ENCODE peak calls at places on chromosomes 6 and 20, in seven cellular contexts. One of them, this sample, is unnamed.
A peak's percentile ranks its signal among the peaks of the same experiment; 100 is the strongest.

GRCh38 chr20:13995841-13996240 is 525 bp downstream of the MACROD2 start:
- DNase-seq in lung: peak; percentile 34
- DNase-seq in K562: no peak
- DNase-seq in psoas muscle: peak; percentile 64
- DNase-seq in A549: peak; percentile 47
- DNase-seq in pancreas: peak; percentile 89
- DNase-seq in fibroblast of mammary gland: no peak
- DNase-seq in this sample: no peak

GRCh38 chr20:62381202-62381797 is 5.6 kb upstream of the RPS21 start:
- DNase-seq in lung: no peak
- DNase-seq in K562: no peak
- DNase-seq in psoas muscle: no peak
- DNase-seq in A549: no peak
- DNase-seq in pancreas: no peak
- DNase-seq in fibroblast of mammary gland: no peak
- DNase-seq in this sample: no peak

GRCh38 chr20:48614593-48615274 is 213.1 kb downstream of the PREX1 start:
- DNase-seq in lung: no peak
- DNase-seq in K562: no peak
- DNase-seq in psoas muscle: peak; percentile 6
- DNase-seq in A549: no peak
- DNase-seq in pancreas: no peak
- DNase-seq in fibroblast of mammary gland: no peak
- DNase-seq in this sample: no peak

GRCh38 chr6:42047790-42048405 is 2.4 kb upstream of the TAF8 start:
- DNase-seq in lung: no peak
- DNase-seq in K562: no peak
- DNase-seq in psoas muscle: no peak
- DNase-seq in A549: no peak
- DNase-seq in pancreas: no peak
- DNase-seq in fibroblast of mammary gland: no peak
- DNase-seq in this sample: no peak

GRCh38 chr6:49923826-49924225 is 40.1 kb downstream of the DEFB114 start:
- DNase-seq in lung: no peak
- DNase-seq in K562: no peak
- DNase-seq in psoas muscle: no peak
- DNase-seq in A549: no peak
- DNase-seq in pancreas: no peak
- DNase-seq in fibroblast of mammary gland: no peak
- DNase-seq in this sample: peak; percentile 52

GRCh38 chr6:12385316-12385715 is 95.2 kb downstream of the EDN1 start:
- DNase-seq in lung: no peak
- DNase-seq in K562: no peak
- DNase-seq in psoas muscle: no peak
- DNase-seq in A549: no peak
- DNase-seq in pancreas: no peak
- DNase-seq in fibroblast of mammary gland: no peak
- DNase-seq in this sample: no peak

GRCh38 chr20:63628246-63628975 is 1.5 kb upstream of the GMEB2 start:
- DNase-seq in lung: peak; percentile 69
- DNase-seq in K562: peak; percentile 47
- DNase-seq in psoas muscle: peak; percentile 66
- DNase-seq in A549: peak; percentile 89
- DNase-seq in pancreas: peak; percentile 86
- DNase-seq in fibroblast of mammary gland: peak; percentile 83
- DNase-seq in this sample: no peak

GRCh38 chr6:74096329-74096728 is 400.3 kb downstream of the CD109 start:
- DNase-seq in lung: no peak
- DNase-seq in K562: no peak
- DNase-seq in psoas muscle: no peak
- DNase-seq in A549: no peak
- DNase-seq in pancreas: no peak
- DNase-seq in fibroblast of mammary gland: no peak
- DNase-seq in this sample: no peak

GRCh38 chr6:71043902-71044301 is 87.0 kb upstream of the B3GAT2 start:
- DNase-seq in lung: no peak
- DNase-seq in K562: no peak
- DNase-seq in psoas muscle: no peak
- DNase-seq in A549: no peak
- DNase-seq in pancreas: no peak
- DNase-seq in fibroblast of mammary gland: peak; percentile 17
- DNase-seq in this sample: no peak

GRCh38 chr6:26251354-26252081 is 113.5 kb upstream of the BTN3A2 start:
- DNase-seq in lung: no peak
- DNase-seq in K562: no peak
- DNase-seq in psoas muscle: peak; percentile 57
- DNase-seq in A549: no peak
- DNase-seq in pancreas: peak; percentile 41
- DNase-seq in fibroblast of mammary gland: peak; percentile 41
- DNase-seq in this sample: no peak

GRCh38 chr20:47392015-47392720 is 35.7 kb upstream of the ZMYND8 start:
- DNase-seq in lung: peak; percentile 44
- DNase-seq in K562: peak; percentile 71
- DNase-seq in psoas muscle: no peak
- DNase-seq in A549: peak; percentile 83
- DNase-seq in pancreas: no peak
- DNase-seq in fibroblast of mammary gland: peak; percentile 98
- DNase-seq in this sample: no peak

GRCh38 chr20:33781945-33782344 is 29.2 kb upstream of the CHMP4B start:
- DNase-seq in lung: no peak
- DNase-seq in K562: no peak
- DNase-seq in psoas muscle: no peak
- DNase-seq in A549: no peak
- DNase-seq in pancreas: no peak
- DNase-seq in fibroblast of mammary gland: no peak
- DNase-seq in this sample: no peak

GRCh38 chr20:7741866-7742265 is 198.4 kb downstream of the HAO1 start:
- DNase-seq in lung: no peak
- DNase-seq in K562: no peak
- DNase-seq in psoas muscle: no peak
- DNase-seq in A549: no peak
- DNase-seq in pancreas: no peak
- DNase-seq in fibroblast of mammary gland: peak; percentile 48
- DNase-seq in this sample: no peak

GRCh38 chr20:35181731-35182130 is 9.9 kb downstream of the PROCR start:
- DNase-seq in lung: no peak
- DNase-seq in K562: no peak
- DNase-seq in psoas muscle: no peak
- DNase-seq in A549: no peak
- DNase-seq in pancreas: no peak
- DNase-seq in fibroblast of mammary gland: no peak
- DNase-seq in this sample: no peak

GRCh38 chr6:107458687-107459282 is 579 bp downstream of the PDSS2 start:
- DNase-seq in lung: no peak
- DNase-seq in K562: peak; percentile 31
- DNase-seq in psoas muscle: no peak
- DNase-seq in A549: peak; percentile 29
- DNase-seq in pancreas: peak; percentile 71
- DNase-seq in fibroblast of mammary gland: peak; percentile 26
- DNase-seq in this sample: no peak

GRCh38 chr20:676315-676937 is 824 bp upstream of the SCRT2 start:
- DNase-seq in lung: no peak
- DNase-seq in K562: peak; percentile 16
- DNase-seq in psoas muscle: no peak
- DNase-seq in A549: no peak
- DNase-seq in pancreas: peak; percentile 70
- DNase-seq in fibroblast of mammary gland: no peak
- DNase-seq in this sample: no peak

GRCh38 chr6:161919711-161920110 is 645.9 kb upstream of the AGPAT4 start:
- DNase-seq in lung: no peak
- DNase-seq in K562: no peak
- DNase-seq in psoas muscle: no peak
- DNase-seq in A549: no peak
- DNase-seq in pancreas: no peak
- DNase-seq in fibroblast of mammary gland: peak; percentile 29
- DNase-seq in this sample: no peak

GRCh38 chr6:163415620-163416379 is 1.3 kb downstream of the QKI start:
- DNase-seq in lung: peak; percentile 51
- DNase-seq in K562: peak; percentile 55
- DNase-seq in psoas muscle: peak; percentile 78
- DNase-seq in A549: peak; percentile 46
- DNase-seq in pancreas: peak; percentile 69
- DNase-seq in fibroblast of mammary gland: peak; percentile 56
- DNase-seq in this sample: no peak

GRCh38 chr20:34390769-34391447 is 27.8 kb downstream of the ITCH start:
- DNase-seq in lung: peak; percentile 59
- DNase-seq in K562: no peak
- DNase-seq in psoas muscle: peak; percentile 82
- DNase-seq in A549: peak; percentile 36
- DNase-seq in pancreas: no peak
- DNase-seq in fibroblast of mammary gland: peak; percentile 92
- DNase-seq in this sample: no peak

GRCh38 chr6:26240981-26241770 is 123.8 kb upstream of the BTN3A2 start:
- DNase-seq in lung: no peak
- DNase-seq in K562: no peak
- DNase-seq in psoas muscle: no peak
- DNase-seq in A549: no peak
- DNase-seq in pancreas: no peak
- DNase-seq in fibroblast of mammary gland: peak; percentile 69
- DNase-seq in this sample: no peak

GRCh38 chr6:524803-525202 is 132.1 kb downstream of the HUS1B start:
- DNase-seq in lung: no peak
- DNase-seq in K562: no peak
- DNase-seq in psoas muscle: no peak
- DNase-seq in A549: no peak
- DNase-seq in pancreas: no peak
- DNase-seq in fibroblast of mammary gland: no peak
- DNase-seq in this sample: no peak

GRCh38 chr6:53294095-53294494 is 54.7 kb downstream of the ELOVL5 start:
- DNase-seq in lung: no peak
- DNase-seq in K562: no peak
- DNase-seq in psoas muscle: no peak
- DNase-seq in A549: no peak
- DNase-seq in pancreas: no peak
- DNase-seq in fibroblast of mammary gland: no peak
- DNase-seq in this sample: no peak

GRCh38 chr6:35960192-35960591 is 39.3 kb upstream of the SRPK1 start:
- DNase-seq in lung: no peak
- DNase-seq in K562: no peak
- DNase-seq in psoas muscle: no peak
- DNase-seq in A549: no peak
- DNase-seq in pancreas: no peak
- DNase-seq in fibroblast of mammary gland: peak; percentile 26
- DNase-seq in this sample: no peak

GRCh38 chr20:688809-689208 is 13.2 kb upstream of the SCRT2 start:
- DNase-seq in lung: no peak
- DNase-seq in K562: peak; percentile 26
- DNase-seq in psoas muscle: no peak
- DNase-seq in A549: no peak
- DNase-seq in pancreas: no peak
- DNase-seq in fibroblast of mammary gland: peak; percentile 15
- DNase-seq in this sample: no peak

GRCh38 chr6:13331516-13332348 is 3.4 kb upstream of the TBC1D7 start:
- DNase-seq in lung: no peak
- DNase-seq in K562: peak; percentile 42
- DNase-seq in psoas muscle: no peak
- DNase-seq in A549: no peak
- DNase-seq in pancreas: no peak
- DNase-seq in fibroblast of mammary gland: peak; percentile 44
- DNase-seq in this sample: no peak

GRCh38 chr6:157492249-157492648 is 111.3 kb downstream of the ZDHHC14 start:
- DNase-seq in lung: no peak
- DNase-seq in K562: no peak
- DNase-seq in psoas muscle: no peak
- DNase-seq in A549: no peak
- DNase-seq in pancreas: no peak
- DNase-seq in fibroblast of mammary gland: no peak
- DNase-seq in this sample: no peak

GRCh38 chr6:166907373-166907841 is 48.9 kb downstream of the RNASET2 start:
- DNase-seq in lung: no peak
- DNase-seq in K562: no peak
- DNase-seq in psoas muscle: no peak
- DNase-seq in A549: no peak
- DNase-seq in pancreas: no peak
- DNase-seq in fibroblast of mammary gland: no peak
- DNase-seq in this sample: no peak

GRCh38 chr6:90221403-90221802 is 75.2 kb downstream of the BACH2 start:
- DNase-seq in lung: no peak
- DNase-seq in K562: no peak
- DNase-seq in psoas muscle: no peak
- DNase-seq in A549: no peak
- DNase-seq in pancreas: no peak
- DNase-seq in fibroblast of mammary gland: no peak
- DNase-seq in this sample: no peak

GRCh38 chr6:151067684-151068596 is 171.8 kb upstream of the AKAP12 start:
- DNase-seq in lung: peak; percentile 41
- DNase-seq in K562: no peak
- DNase-seq in psoas muscle: no peak
- DNase-seq in A549: peak; percentile 74
- DNase-seq in pancreas: no peak
- DNase-seq in fibroblast of mammary gland: peak; percentile 99
- DNase-seq in this sample: no peak

GRCh38 chr6:163031931-163032330 is 304.2 kb downstream of the PACRG start:
- DNase-seq in lung: no peak
- DNase-seq in K562: no peak
- DNase-seq in psoas muscle: no peak
- DNase-seq in A549: no peak
- DNase-seq in pancreas: no peak
- DNase-seq in fibroblast of mammary gland: no peak
- DNase-seq in this sample: no peak

GRCh38 chr20:50376888-50377459 is 133.2 kb upstream of the PTPN1 start:
- DNase-seq in lung: no peak
- DNase-seq in K562: no peak
- DNase-seq in psoas muscle: peak; percentile 66
- DNase-seq in A549: no peak
- DNase-seq in pancreas: no peak
- DNase-seq in fibroblast of mammary gland: no peak
- DNase-seq in this sample: no peak
- H3K4me3 ChIP-seq in lung: no peak overlapping the region
- H3K4me3 ChIP-seq in K562: no peak overlapping the region
- H3K4me3 ChIP-seq in psoas muscle: no peak overlapping the region
- H3K4me3 ChIP-seq in A549: no peak overlapping the region
- H3K4me3 ChIP-seq in pancreas: no peak overlapping the region
- H3K4me3 ChIP-seq in fibroblast of mammary gland: no peak overlapping the region
- H3K4me3 ChIP-seq in this sample: no peak overlapping the region

GRCh38 chr20:32285082-32285620 is 7.7 kb downstream of the KIF3B start:
- DNase-seq in lung: no peak
- DNase-seq in K562: no peak
- DNase-seq in psoas muscle: no peak
- DNase-seq in A549: no peak
- DNase-seq in pancreas: no peak
- DNase-seq in fibroblast of mammary gland: no peak
- DNase-seq in this sample: no peak
- H3K4me3 ChIP-seq in lung: no peak overlapping the region
- H3K4me3 ChIP-seq in K562: no peak overlapping the region
- H3K4me3 ChIP-seq in psoas muscle: no peak overlapping the region
- H3K4me3 ChIP-seq in A549: no peak overlapping the region
- H3K4me3 ChIP-seq in pancreas: no peak overlapping the region
- H3K4me3 ChIP-seq in fibroblast of mammary gland: no peak overlapping the region
- H3K4me3 ChIP-seq in this sample: no peak overlapping the region

GRCh38 chr6:137045221-137045789 is 540 bp upstream of the IL20RA start:
- DNase-seq in lung: no peak
- DNase-seq in K562: no peak
- DNase-seq in psoas muscle: no peak
- DNase-seq in A549: no peak
- DNase-seq in pancreas: no peak
- DNase-seq in fibroblast of mammary gland: no peak
- DNase-seq in this sample: no peak
- H3K4me3 ChIP-seq in lung: no peak overlapping the region
- H3K4me3 ChIP-seq in K562: no peak overlapping the region
- H3K4me3 ChIP-seq in psoas muscle: peak overlapping the region; percentile 80
- H3K4me3 ChIP-seq in A549: no peak overlapping the region
- H3K4me3 ChIP-seq in pancreas: peak overlapping the region; percentile 64
- H3K4me3 ChIP-seq in fibroblast of mammary gland: no peak overlapping the region
- H3K4me3 ChIP-seq in this sample: no peak overlapping the region

GRCh38 chr6:117495425-117495824 is 13.0 kb downstream of the DCBLD1 start:
- DNase-seq in lung: no peak
- DNase-seq in K562: no peak
- DNase-seq in psoas muscle: no peak
- DNase-seq in A549: no peak
- DNase-seq in pancreas: no peak
- DNase-seq in fibroblast of mammary gland: no peak
- DNase-seq in this sample: no peak
- H3K4me3 ChIP-seq in lung: no peak overlapping the region
- H3K4me3 ChIP-seq in K562: no peak overlapping the region
- H3K4me3 ChIP-seq in psoas muscle: no peak overlapping the region
- H3K4me3 ChIP-seq in A549: no peak overlapping the region
- H3K4me3 ChIP-seq in pancreas: no peak overlapping the region
- H3K4me3 ChIP-seq in fibroblast of mammary gland: no peak overlapping the region
- H3K4me3 ChIP-seq in this sample: no peak overlapping the region

This sample was measured in iPS DF 6.9.